ENCODE peak calls at places on chromosome 2, in four cellular contexts. One of them, this sample, is unnamed.
A peak's percentile ranks its signal among the peaks of the same experiment; 100 is the strongest.

GRCh38 chr2:55530539-55531081 is 11.1 kb downstream of the CFAP36 start:
- DNase-seq in HCT116: no peak
- DNase-seq in K562: no peak
- DNase-seq in HepG2: no peak
- DNase-seq in this sample: no peak

GRCh38 chr2:210475726-210476125 is 833 bp downstream of the LANCL1 start:
- DNase-seq in HCT116: no peak
- DNase-seq in K562: no peak
- DNase-seq in HepG2: no peak
- DNase-seq in this sample: no peak

GRCh38 chr2:58939388-58939787 is 698.3 kb upstream of the FANCL start:
- DNase-seq in HCT116: no peak
- DNase-seq in K562: no peak
- DNase-seq in HepG2: no peak
- DNase-seq in this sample: no peak

GRCh38 chr2:95389256-95390119 is 13.0 kb upstream of the FAHD2A start:
- DNase-seq in HCT116: peak; percentile 18
- DNase-seq in K562: peak; percentile 72
- DNase-seq in HepG2: no peak
- DNase-seq in this sample: peak; percentile 28

GRCh38 chr2:205435970-205436369 is 246.3 kb upstream of the NRP2 start:
- DNase-seq in HCT116: no peak
- DNase-seq in K562: no peak
- DNase-seq in HepG2: no peak
- DNase-seq in this sample: no peak

GRCh38 chr2:128467321-128467901 is 148.7 kb upstream of the HS6ST1 start:
- DNase-seq in HCT116: no peak
- DNase-seq in K562: no peak
- DNase-seq in HepG2: no peak
- DNase-seq in this sample: no peak

GRCh38 chr2:156356006-156356764 is 23.7 kb upstream of the NR4A2 start:
- DNase-seq in HCT116: no peak
- DNase-seq in K562: no peak
- DNase-seq in HepG2: no peak
- DNase-seq in this sample: no peak

GRCh38 chr2:81786809-81787208 is 1482.3 kb upstream of the LRRTM1 start:
- DNase-seq in HCT116: no peak
- DNase-seq in K562: no peak
- DNase-seq in HepG2: no peak
- DNase-seq in this sample: no peak

GRCh38 chr2:55620123-55620779 is 2.8 kb upstream of the PPP4R3B start:
- DNase-seq in HCT116: no peak
- DNase-seq in K562: peak; percentile 63
- DNase-seq in HepG2: peak; percentile 63
- DNase-seq in this sample: no peak

GRCh38 chr2:64604929-64605550 is 48.7 kb downstream of the SERTAD2 start:
- DNase-seq in HCT116: no peak
- DNase-seq in K562: no peak
- DNase-seq in HepG2: no peak
- DNase-seq in this sample: no peak

GRCh38 chr2:56313541-56313940 is 129.8 kb downstream of the CCDC85A start:
- DNase-seq in HCT116: no peak
- DNase-seq in K562: no peak
- DNase-seq in HepG2: peak; percentile 9
- DNase-seq in this sample: no peak

GRCh38 chr2:132632000-132632649 is 37.9 kb downstream of the LYPD1 start:
- DNase-seq in HCT116: no peak
- DNase-seq in K562: no peak
- DNase-seq in HepG2: peak; percentile 67
- DNase-seq in this sample: no peak

GRCh38 chr2:85001595-85001994 is 30.6 kb downstream of the KCMF1 start:
- DNase-seq in HCT116: no peak
- DNase-seq in K562: no peak
- DNase-seq in HepG2: no peak
- DNase-seq in this sample: no peak

GRCh38 chr2:96315400-96316071 is 9.6 kb upstream of the ITPRIPL1 start:
- DNase-seq in HCT116: no peak
- DNase-seq in K562: no peak
- DNase-seq in HepG2: peak; percentile 39
- DNase-seq in this sample: no peak

GRCh38 chr2:39144411-39144810 is 23.6 kb upstream of the SOS1 start:
- DNase-seq in HCT116: no peak
- DNase-seq in K562: no peak
- DNase-seq in HepG2: no peak
- DNase-seq in this sample: no peak

GRCh38 chr2:42092084-42092996 is 44.5 kb downstream of the PKDCC start:
- DNase-seq in HCT116: no peak
- DNase-seq in K562: no peak
- DNase-seq in HepG2: peak; percentile 98
- DNase-seq in this sample: no peak

GRCh38 chr2:98348066-98348561 is 1.9 kb downstream of the CNGA3 start:
- DNase-seq in HCT116: no peak
- DNase-seq in K562: no peak
- DNase-seq in HepG2: no peak
- DNase-seq in this sample: no peak

GRCh38 chr2:112600634-112601033 is 16.2 kb downstream of the CHCHD5 start:
- DNase-seq in HCT116: no peak
- DNase-seq in K562: no peak
- DNase-seq in HepG2: no peak
- DNase-seq in this sample: no peak

GRCh38 chr2:88281302-88282217 is 111.4 kb downstream of the THNSL2 start:
- DNase-seq in HCT116: no peak
- DNase-seq in K562: no peak
- DNase-seq in HepG2: no peak
- DNase-seq in this sample: no peak

GRCh38 chr2:85472265-85472664 is 53.8 kb downstream of the SH2D6 start:
- DNase-seq in HCT116: no peak
- DNase-seq in K562: no peak
- DNase-seq in HepG2: no peak
- DNase-seq in this sample: no peak

GRCh38 chr2:173214213-173214612 is 138.6 kb downstream of the MAP3K20 start:
- DNase-seq in HCT116: no peak
- DNase-seq in K562: no peak
- DNase-seq in HepG2: no peak
- DNase-seq in this sample: no peak

GRCh38 chr2:177467646-177468045 is 75.1 kb downstream of the AGPS start:
- DNase-seq in HCT116: no peak
- DNase-seq in K562: no peak
- DNase-seq in HepG2: no peak
- DNase-seq in this sample: no peak

GRCh38 chr2:135812907-135813511 is 24.0 kb downstream of the LCT start:
- DNase-seq in HCT116: no peak
- DNase-seq in K562: no peak
- DNase-seq in HepG2: no peak
- DNase-seq in this sample: no peak

GRCh38 chr2:9892236-9892635 is 49.0 kb downstream of the TAF1B start:
- DNase-seq in HCT116: no peak
- DNase-seq in K562: no peak
- DNase-seq in HepG2: no peak
- DNase-seq in this sample: no peak

GRCh38 chr2:9897796-9898195 is 53.7 kb upstream of the GRHL1 start:
- DNase-seq in HCT116: no peak
- DNase-seq in K562: no peak
- DNase-seq in HepG2: no peak
- DNase-seq in this sample: no peak

GRCh38 chr2:9896216-9896615 is 52.9 kb downstream of the TAF1B start:
- DNase-seq in HCT116: no peak
- DNase-seq in K562: no peak
- DNase-seq in HepG2: peak; percentile 67
- DNase-seq in this sample: no peak

GRCh38 chr2:9895669-9896068 is 52.4 kb downstream of the TAF1B start:
- DNase-seq in HCT116: no peak
- DNase-seq in K562: no peak
- DNase-seq in HepG2: peak; percentile 58
- DNase-seq in this sample: no peak

GRCh38 chr2:9897331-9897737 is 54.1 kb downstream of the TAF1B start:
- DNase-seq in HCT116: peak; percentile 65
- DNase-seq in K562: peak; percentile 50
- DNase-seq in HepG2: no peak
- DNase-seq in this sample: peak; percentile 36
- TF ChIP-seq POLR2AphosphoS5 in HCT116: peak; percentile 44
- TF ChIP-seq POLR2AphosphoS5 in K562: no peak
- TF ChIP-seq POLR2AphosphoS5 in HepG2: no peak
- TF ChIP-seq POLR2AphosphoS5 in this sample: no peak

DNA sequence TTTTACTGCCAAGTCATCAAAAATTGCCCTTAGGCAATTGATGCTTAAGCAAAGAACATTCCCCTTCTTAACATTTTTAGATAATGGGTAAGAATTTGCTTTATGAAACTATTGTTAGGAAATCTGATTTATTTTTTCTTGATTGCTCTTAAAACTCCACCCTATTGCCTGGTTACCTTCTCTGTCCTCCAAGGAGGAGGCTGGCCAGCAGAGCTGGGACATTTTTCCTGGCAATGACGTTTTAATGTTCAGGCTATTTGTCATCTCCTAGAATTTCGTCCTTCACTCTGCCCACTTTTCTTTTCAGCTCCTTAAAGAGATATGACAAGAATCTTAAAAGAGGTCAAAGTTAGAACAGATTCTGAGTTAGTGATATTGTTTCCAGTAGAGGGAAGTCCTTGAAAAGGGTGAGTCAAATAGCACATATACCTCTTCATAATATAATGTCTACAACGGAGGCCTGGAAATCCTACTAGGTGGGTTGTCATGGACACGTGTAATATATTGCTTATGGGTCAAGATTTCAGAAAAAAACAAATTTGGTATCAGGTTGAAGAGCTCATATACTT is 141.1 kb downstream of the CMPK2 start:
- DNase-seq in HCT116: no peak
- DNase-seq in K562: no peak
- DNase-seq in HepG2: no peak
- DNase-seq in this sample: no peak
- H3K4me1 ChIP-seq in HCT116: no peaks in the 10 kb centered on the region
- H3K4me1 ChIP-seq in K562: no peaks in the 10 kb centered on the region
- H3K4me1 ChIP-seq in HepG2: no peaks in the 10 kb centered on the region
- H3K4me1 ChIP-seq in this sample: no peaks in the 10 kb centered on the region

DNA sequence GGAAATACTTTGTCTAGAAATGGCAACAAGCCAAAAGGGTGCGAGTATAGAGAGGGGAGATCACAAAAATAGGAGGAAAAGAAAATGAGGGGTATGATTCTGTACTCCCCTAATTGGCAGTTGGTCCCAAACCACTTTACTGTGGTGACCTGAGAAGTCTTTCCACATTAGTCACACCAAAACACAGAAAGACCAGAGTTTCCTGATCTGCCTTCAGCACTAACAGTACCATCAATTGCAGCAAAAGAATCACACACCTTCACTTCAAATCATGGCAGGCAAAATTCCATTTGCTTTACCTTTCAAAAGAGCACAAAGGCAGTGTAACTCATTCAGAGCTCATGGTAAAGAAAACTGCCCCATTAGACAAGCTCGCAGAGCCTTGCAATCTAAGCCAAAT is 86.8 kb downstream of the ALK start:
- DNase-seq in HCT116: no peak
- DNase-seq in K562: no peak
- DNase-seq in HepG2: no peak
- DNase-seq in this sample: no peak
- TF ChIP-seq TCF7L2 in HCT116: no peak
- TF ChIP-seq TCF7L2 in K562: no peak
- TF ChIP-seq TCF7L2 in HepG2: no peak
- TF ChIP-seq TCF7L2 in this sample: no peak

GRCh38 chr2:70141754-70142589 is 48.8 kb downstream of the C2orf42 start:
- DNase-seq in HCT116: peak; percentile 32
- DNase-seq in K562: peak; percentile 84
- DNase-seq in HepG2: peak; percentile 67
- DNase-seq in this sample: no peak
- TF ChIP-seq POLR2AphosphoS5 in HCT116: peak; percentile 75
- TF ChIP-seq POLR2AphosphoS5 in K562: no peak
- TF ChIP-seq POLR2AphosphoS5 in HepG2: peak; percentile 66
- TF ChIP-seq POLR2AphosphoS5 in this sample: peak; percentile 21

GRCh38 chr2:11307764-11308415 is 36.5 kb downstream of the ROCK2 start:
- DNase-seq in HCT116: no peak
- DNase-seq in K562: no peak
- DNase-seq in HepG2: no peak
- DNase-seq in this sample: no peak
- H3K4me1 ChIP-seq in HCT116: no peaks in the 10 kb centered on the region
- H3K4me1 ChIP-seq in K562: peaks cover 23% of the 10 kb centered on the region
- H3K4me1 ChIP-seq in HepG2: peaks cover 84% of the 10 kb centered on the region
- H3K4me1 ChIP-seq in this sample: no peaks in the 10 kb centered on the region

GRCh38 chr2:159082119-159082518 is 113.7 kb downstream of the TANC1 start:
- DNase-seq in HCT116: no peak
- DNase-seq in K562: no peak
- DNase-seq in HepG2: no peak
- DNase-seq in this sample: no peak

GRCh38 chr2:159080641-159081040 is 112.2 kb downstream of the TANC1 start:
- DNase-seq in HCT116: no peak
- DNase-seq in K562: no peak
- DNase-seq in HepG2: no peak
- DNase-seq in this sample: no peak

GRCh38 chr2:159086332-159086731 is 117.9 kb downstream of the TANC1 start:
- DNase-seq in HCT116: no peak
- DNase-seq in K562: peak; percentile 44
- DNase-seq in HepG2: no peak
- DNase-seq in this sample: no peak

GRCh38 chr2:159084395-159085370 is 116.2 kb downstream of the TANC1 start:
- DNase-seq in HCT116: no peak
- DNase-seq in K562: no peak
- DNase-seq in HepG2: no peak
- DNase-seq in this sample: no peak

GRCh38 chr2:159083601-159084000 is 115.2 kb downstream of the TANC1 start:
- DNase-seq in HCT116: no peak
- DNase-seq in K562: no peak
- DNase-seq in HepG2: peak; percentile 18
- DNase-seq in this sample: no peak
- TF ChIP-seq TCF7L2 in HCT116: no peak
- TF ChIP-seq TCF7L2 in K562: no peak
- TF ChIP-seq TCF7L2 in HepG2: no peak
- TF ChIP-seq TCF7L2 in this sample: no peak

DNA sequence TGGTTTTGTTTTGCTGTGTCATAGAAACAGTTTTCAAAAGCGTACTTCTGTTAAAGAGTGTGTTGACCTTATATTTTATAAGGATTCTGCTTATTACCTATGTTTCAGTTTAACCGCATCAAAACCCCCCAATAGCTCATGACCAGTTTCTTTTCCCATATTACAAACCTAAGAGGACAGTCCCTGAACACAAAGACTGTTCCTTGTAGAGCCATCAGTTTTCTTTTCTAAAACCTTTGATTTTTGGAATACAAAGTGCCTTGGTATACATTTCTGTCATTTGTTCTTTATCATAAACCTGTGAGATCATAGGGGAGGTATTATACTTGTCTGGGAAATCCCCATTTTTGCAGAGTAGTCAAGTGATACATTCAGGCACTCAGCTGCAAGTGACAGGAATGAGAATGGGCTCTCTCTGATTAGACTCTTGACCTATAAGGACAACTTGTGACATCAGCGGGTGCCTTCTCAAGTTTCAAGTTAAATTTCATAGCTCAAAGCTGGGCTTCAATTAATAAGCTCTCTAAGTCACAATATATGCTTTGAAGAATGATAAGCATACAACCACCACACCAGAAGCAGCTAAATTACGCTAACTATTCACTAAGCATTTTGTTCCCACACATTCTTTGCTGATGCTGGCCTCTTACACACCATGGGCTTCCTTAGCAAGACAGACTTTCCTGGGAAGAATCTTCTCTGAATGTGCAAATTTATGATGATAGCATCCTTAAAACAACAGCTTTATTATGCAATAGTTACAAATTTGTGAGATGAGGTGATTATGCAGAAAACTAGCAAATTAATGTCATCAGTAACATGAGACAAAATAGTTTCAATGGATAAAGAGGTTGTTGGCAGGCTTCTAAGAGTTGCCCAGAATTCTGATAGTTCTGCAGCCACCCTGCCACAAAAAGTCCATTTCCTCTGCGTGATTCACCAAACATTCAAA is 97.5 kb upstream of the CD302 start:
- DNase-seq in HCT116: no peak
- DNase-seq in K562: no peak
- DNase-seq in HepG2: no peak
- DNase-seq in this sample: no peak
- TF ChIP-seq POLR2AphosphoS5 in HCT116: no peak
- TF ChIP-seq POLR2AphosphoS5 in K562: no peak
- TF ChIP-seq POLR2AphosphoS5 in HepG2: no peak
- TF ChIP-seq POLR2AphosphoS5 in this sample: no peak